ENCODE peak calls at places on chromosomes 11 and 22, in five cellular contexts. H is esophagus squamous epithelium; N is effector memory CD4-positive, alpha-beta T cell; U is K562; K is hepatocyte. S is an unnamed sample.

GRCh38 chr11:21411114-21411513 is 741.7 kb downstream of the NELL1 start:
- DNase-seq in U (no peak), N (no peak), K (no peak), H (no peak), S (no peak)

GRCh38 chr22:20972933-20973577 is 6.0 kb downstream of the AIFM3 start:
- DNase-seq in U (no peak), K (no peak), H (no peak), N (no peak), S (no peak)

GRCh38 chr11:69663326-69663725 is 11.8 kb downstream of the LTO1 start:
- DNase-seq in U (no peak), K (no peak), H (no peak), N (no peak), S (no peak)

GRCh38 chr11:32297629-32298028 is 137.7 kb downstream of the WT1 start:
- DNase-seq in H (no peak), K (peak; percentile 62), U (peak; percentile 11), N (no peak), S (peak; percentile 80)

GRCh38 chr22:46097268-46097900 is 52.9 kb upstream of the PPARA start:
- DNase-seq in K (no peak), U (no peak), N (no peak), H (no peak), S (no peak)

GRCh38 chr11:63846897-63847296 is 8.0 kb downstream of the MARK2 start:
- DNase-seq in H (no peak), K (no peak), U (no peak), N (no peak), S (no peak)

GRCh38 chr11:92008249-92008648 is 216.4 kb upstream of the FAT3 start:
- DNase-seq in N (no peak), U (no peak), H (no peak), K (no peak), S (no peak)

GRCh38 chr22:46969491-46969890 is 207.0 kb downstream of the TBC1D22A start:
- DNase-seq in N (no peak), U (no peak), H (no peak), K (no peak), S (no peak)

GRCh38 chr22:35020517-35020916 is 45.4 kb upstream of the ISX start:
- DNase-seq in N (no peak), H (no peak), K (no peak), U (no peak), S (no peak)

GRCh38 chr11:32052218-32052617 is 38.7 kb upstream of the RCN1 start:
- DNase-seq in U (peak; percentile 47), H (no peak), N (peak; percentile 1), K (peak; percentile 75), S (peak; percentile 76)

GRCh38 chr11:130411223-130411622 is 17.2 kb downstream of the ADAMTS8 start:
- DNase-seq in U (no peak), H (no peak), K (no peak), N (no peak), S (no peak)

GRCh38 chr11:83608571-83608970 is 322.4 kb upstream of the CCDC90B start:
- DNase-seq in K (no peak), H (no peak), U (no peak), N (no peak), S (no peak)

GRCh38 chr22:25548866-25549464 is 15.5 kb upstream of the GRK3 start:
- DNase-seq in N (no peak), H (no peak), K (no peak), U (no peak), S (no peak)

GRCh38 chr22:43018615-43019014 is 3.7 kb upstream of the PACSIN2 start:
- DNase-seq in K (no peak), H (no peak), U (no peak), N (no peak), S (no peak)

GRCh38 chr22:48478124-48478523 is 1349.5 kb downstream of the BRD1 start:
- DNase-seq in H (no peak), N (no peak), K (no peak), U (no peak), S (no peak)

GRCh38 chr11:63698976-63699733 is 17.9 kb downstream of the RTN3 start:
- DNase-seq in H (no peak), K (no peak), U (no peak), N (no peak), S (peak; percentile 32)

GRCh38 chr22:24952837-24953293 is 349 bp downstream of the KIAA1671 start:
- DNase-seq in K (peak; percentile 78), N (no peak), U (no peak), H (no peak), S (peak; percentile 57)

GRCh38 chr11:59182457-59183151 is 10.7 kb downstream of the DTX4 start:
- DNase-seq in H (no peak), K (peak; percentile 56), N (no peak), U (peak; percentile 29), S (no peak)

GRCh38 chr11:28699701-28700100 is 591.5 kb downstream of the METTL15 start:
- DNase-seq in N (no peak), U (no peak), H (no peak), K (no peak), S (no peak)

GRCh38 chr11:77191429-77191822 is 63.4 kb downstream of the MYO7A start:
- DNase-seq in H (no peak), K (no peak), N (no peak), U (peak; percentile 68), S (no peak)

GRCh38 chr11:34339149-34340064 is 18.4 kb downstream of the ABTB2 start:
- DNase-seq in H (no peak), K (no peak), U (no peak), N (no peak), S (no peak)

GRCh38 chr11:2432171-2432621 is 12.1 kb downstream of the TRPM5 start:
- DNase-seq in K (no peak), U (no peak), N (no peak), H (no peak), S (no peak)

GRCh38 chr11:28675183-28675582 is 567.0 kb downstream of the METTL15 start:
- DNase-seq in U (no peak), N (no peak), H (no peak), K (no peak), S (no peak)

GRCh38 chr11:34916810-34917780 is 677 bp downstream of the PDHX start:
- DNase-seq in H (no peak), K (no peak), N (no peak), U (peak; percentile 25), S (peak; percentile 37)

GRCh38 chr11:69518081-69518950 is 36.9 kb downstream of the LINC01488 start:
- DNase-seq in K (no peak), U (no peak), N (no peak), H (no peak), S (peak; percentile 94)

GRCh38 chr22:19767427-19768380 is 7.1 kb downstream of the TBX1 start:
- DNase-seq in N (no peak), U (no peak), K (no peak), H (no peak), S (no peak)

GRCh38 chr22:19765477-19766234 is 5.1 kb downstream of the TBX1 start:
- DNase-seq in H (no peak), N (no peak), K (no peak), U (peak; percentile 70), S (no peak)

GRCh38 chr22:19764636-19765476 is 4.3 kb downstream of the TBX1 start:
- DNase-seq in N (no peak), K (no peak), H (no peak), U (no peak), S (no peak)

GRCh38 chr22:19766506-19767426 is 6.2 kb downstream of the TBX1 start:
- DNase-seq in H (no peak), U (peak; percentile 82), K (peak; percentile 47), N (no peak), S (peak; percentile 50)

GRCh38 chr22:19766235-19766505 is 5.6 kb downstream of the TBX1 start:
- DNase-seq in N (no peak), U (no peak), K (no peak), H (no peak), S (no peak)
- H3K4me3 ChIP-seq in N (no peak overlapping the region), U (peak overlapping the region; percentile 34), K (no peak overlapping the region), H (peak overlapping the region; percentile 41), S (peak overlapping the region; percentile 20)

GRCh38 chr11:12827929-12828812 is 153.9 kb downstream of the TEAD1 start:
- DNase-seq in H (no peak), K (peak; percentile 67), U (peak; percentile 67), N (no peak), S (peak; percentile 88)

GRCh38 chr11:12831471-12832202 is 157.4 kb downstream of the TEAD1 start:
- DNase-seq in N (no peak), U (no peak), H (no peak), K (no peak), S (no peak)

GRCh38 chr11:12827369-12827768 is 153.1 kb downstream of the TEAD1 start:
- DNase-seq in N (no peak), K (no peak), H (no peak), U (no peak), S (no peak)

GRCh38 chr11:12829131-12829530 is 154.9 kb downstream of the TEAD1 start:
- DNase-seq in U (no peak), K (no peak), N (no peak), H (no peak), S (no peak)

GRCh38 chr11:12829536-12830314 is 155.5 kb downstream of the TEAD1 start:
- DNase-seq in N (no peak), H (no peak), U (no peak), K (no peak), S (no peak)
- H3K4me1 ChIP-seq in N (no peaks in the 10 kb centered on the region), H (peaks cover 59% of the 10 kb centered on the region), U (peaks cover 25% of the 10 kb centered on the region), K (peaks cover 37% of the 10 kb centered on the region), S (peaks cover 28% of the 10 kb centered on the region)

DNA sequence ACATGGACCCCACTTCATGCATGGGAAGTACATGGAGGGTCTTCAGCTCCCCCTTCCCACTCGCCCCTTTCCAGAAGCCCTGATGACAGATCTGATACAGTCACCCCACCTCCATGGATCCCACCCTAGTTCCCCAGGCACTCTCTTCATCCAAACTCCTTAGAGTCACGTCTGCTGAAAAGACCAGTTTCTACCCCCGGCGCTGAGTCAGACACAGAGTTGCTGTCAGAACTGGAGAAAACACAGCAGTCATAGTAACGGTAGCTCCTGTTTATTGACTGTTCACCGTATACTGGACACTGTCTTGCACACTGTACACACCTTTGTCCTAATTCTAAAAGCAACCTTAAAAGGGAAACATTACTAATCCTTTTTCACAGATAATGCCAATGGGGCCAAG is 29.1 kb downstream of the DRD2 start:
- DNase-seq in K (peak; percentile 27), U (no peak), H (no peak), N (no peak), S (peak; percentile 70)
- H3K4me3 ChIP-seq in K (no peak overlapping the region), U (no peak overlapping the region), H (no peak overlapping the region), N (no peak overlapping the region), S (no peak overlapping the region)

GRCh38 chr11:128302425-128303186 is 284.8 kb downstream of the ETS1 start:
- DNase-seq in N (peak; percentile 61), H (no peak), U (no peak), K (no peak), S (no peak)
- H3K4me1 ChIP-seq in N (peaks cover 84% of the 10 kb centered on the region), H (peaks cover 21% of the 10 kb centered on the region), U (no peaks in the 10 kb centered on the region), K (peaks cover 18% of the 10 kb centered on the region), S (peaks cover 9% of the 10 kb centered on the region)

DNA sequence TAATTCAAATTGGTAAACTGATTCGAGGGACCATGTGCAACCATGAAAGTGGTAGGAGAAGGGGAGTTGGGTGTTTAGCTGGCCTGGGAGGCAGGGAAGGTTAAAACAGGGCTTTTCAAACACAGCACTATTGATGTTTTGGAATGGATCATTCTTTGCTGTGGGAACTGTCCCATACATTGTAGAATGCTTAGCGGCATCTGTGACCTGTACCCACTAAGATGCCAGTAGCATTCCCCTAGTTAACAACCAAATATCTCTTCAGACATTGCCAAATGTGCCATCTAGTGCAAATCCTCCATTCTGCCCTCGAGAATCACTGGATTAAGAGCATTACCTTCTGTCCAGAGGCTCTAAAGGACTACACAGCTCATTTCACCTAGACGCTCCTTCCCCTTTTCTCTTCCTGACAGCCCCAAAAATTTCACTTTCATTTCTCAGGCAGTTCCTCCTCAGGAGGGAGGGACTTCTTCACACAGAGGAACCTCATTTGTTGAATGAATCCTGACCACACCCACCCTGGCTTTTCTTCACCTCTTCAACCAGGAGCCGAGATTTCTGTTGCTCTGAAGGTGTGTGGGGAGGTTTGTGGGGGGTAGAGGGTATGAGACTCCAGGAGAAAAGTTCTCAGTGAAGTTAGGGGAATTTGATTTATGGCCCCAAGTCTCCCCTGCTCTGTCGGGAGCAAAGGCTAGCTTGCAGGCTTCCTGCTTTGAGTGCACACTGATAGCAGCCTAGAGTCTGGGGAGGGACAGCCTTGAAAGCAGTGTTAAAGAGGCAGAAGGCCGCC is at the start of gene TRIM34:
- DNase-seq in N (peak; percentile 35), H (no peak), U (peak; percentile 81), K (peak; percentile 76), S (peak; percentile 72)
- H3K4me3 ChIP-seq in N (peak within 1 kb of the TSS; percentile 76), H (peak within 1 kb of the TSS; percentile 39), U (peak within 1 kb of the TSS; percentile 44), K (peak within 1 kb of the TSS; percentile 12), S (peak within 1 kb of the TSS; percentile 24)